ENCODE peak calls at places on chromosomes 13 and 19, in nine cellular contexts. V is activated CD8-positive, alpha-beta memory T cell treated with anti-CD3 and anti-CD28 coated beads for 48 hours; J is left ventricle myocardium inferior; G is activated T-helper 9 cell treated with anti-CD3 and anti-CD28 coated beads, Interleukin-2, amount 50 U/mL, for 16 hours; W is colonic mucosa; E is adrenal gland; N is progenitor cell of endocrine pancreas; Y is GM23338; I is COR-L47. Q is an unnamed sample.

GRCh38 chr19:44005968-44006367 is 3.2 kb downstream of the ZNF230 start:
- DNase-seq in W (no peak), G (no peak), E (no peak), V (no peak), J (no peak), Y (no peak), N (no peak), I (no peak), Q (no peak)

GRCh38 chr19:12156254-12157058 is at the start of gene ZNF625:
- DNase-seq in V (no peak), I (peak), E (peak), G (peak), N (peak), W (peak), Y (peak), J (peak), Q (peak)

GRCh38 chr13:75771818-75772217 is 135.7 kb downstream of the LMO7 start:
- DNase-seq in W (no peak), G (no peak), Y (no peak), I (no peak), N (no peak), E (no peak), J (no peak), V (no peak), Q (no peak)

GRCh38 chr13:94657167-94657566 is 55.2 kb downstream of the SOX21 start:
- DNase-seq in N (no peak), V (no peak), W (no peak), G (no peak), J (no peak), Y (no peak), I (no peak), E (no peak), Q (no peak)

GRCh38 chr19:42596391-42597071 is 1.8 kb upstream of the CEACAM8 start:
- DNase-seq in V (no peak), W (peak), G (peak), I (no peak), Y (peak), N (peak), J (no peak), E (peak), Q (peak)

GRCh38 chr13:58712191-58712590 is 1080.6 kb downstream of the PCDH17 start:
- DNase-seq in E (no peak), N (no peak), I (no peak), J (no peak), W (no peak), G (no peak), Y (peak), V (no peak), Q (no peak)

GRCh38 chr13:109121826-109122225 is 492.4 kb downstream of the MYO16 start:
- DNase-seq in J (no peak), I (no peak), V (no peak), E (no peak), W (no peak), Y (no peak), G (no peak), N (no peak), Q (no peak)

GRCh38 chr13:45419945-45420344 is 1.8 kb upstream of the SLC25A30 start:
- DNase-seq in E (no peak), V (no peak), W (no peak), G (no peak), J (no peak), I (no peak), N (no peak), Y (no peak), Q (no peak)

GRCh38 chr19:50155520-50156109 is 7.5 kb downstream of the IZUMO2 start:
- DNase-seq in E (no peak), I (no peak), Y (peak), V (no peak), N (no peak), J (no peak), G (no peak), W (no peak), Q (no peak)

Q was measured in GM12892.